ENCODE peak calls at places on chromosomes 11 and 22, in nine cellular contexts. C is A549, B is Panc1, E is GM12878, N is HL-60, M is HepG2, V is HCT116, L is K562, D is SK-N-SH. K is an unnamed sample.
A peak's percentile ranks its signal among the peaks of the same experiment; 100 is the strongest.

GRCh38 chr11:45646275-45646970 is 19.0 kb downstream of the CHST1 start:
- DNase-seq in L (peak; percentile 29), C (no peak), B (no peak), D (peak; percentile 51), N (no peak), V (peak; percentile 28), M (no peak), E (peak; percentile 7), K (peak; percentile 57)

GRCh38 chr22:49847751-49848689 is 5.6 kb upstream of the ZBED4 start:
- DNase-seq in V (no peak), B (no peak), D (peak; percentile 75), M (no peak), E (no peak), C (no peak), N (peak; percentile 68), L (no peak), K (peak; percentile 58)

GRCh38 chr11:9489366-9489765 is 28.6 kb downstream of the ZNF143 start:
- DNase-seq in V (no peak), C (no peak), D (no peak), N (no peak), E (no peak), L (no peak), M (no peak), B (no peak), K (no peak)

GRCh38 chr22:17699696-17700330 is 61.3 kb downstream of the BCL2L13 start:
- DNase-seq in B (no peak), N (no peak), V (no peak), E (no peak), L (no peak), M (no peak), C (no peak), D (no peak), K (no peak)

GRCh38 chr22:17920145-17920605 is 104.2 kb downstream of the MICAL3 start:
- DNase-seq in C (no peak), M (peak; percentile 70), V (no peak), B (no peak), N (no peak), D (peak; percentile 79), E (no peak), L (peak; percentile 94), K (peak; percentile 69)

GRCh38 chr11:19880088-19880345 is 167.4 kb downstream of the NAV2 start:
- DNase-seq in B (no peak), N (no peak), E (no peak), L (no peak), C (no peak), M (no peak), V (no peak), D (no peak), K (no peak)

GRCh38 chr11:28289444-28289843 is 181.3 kb downstream of the METTL15 start:
- DNase-seq in D (no peak), M (no peak), V (no peak), L (no peak), E (no peak), C (no peak), B (no peak), N (no peak), K (no peak)

GRCh38 chr11:132803436-132803835 is 728.9 kb downstream of the OPCML start:
- DNase-seq in N (no peak), L (no peak), D (no peak), V (no peak), M (no peak), B (no peak), E (no peak), C (no peak), K (no peak)

GRCh38 chr22:43159484-43160178 is 8.3 kb downstream of the TSPO start:
- DNase-seq in D (peak; percentile 45), N (no peak), M (no peak), L (no peak), C (no peak), E (no peak), B (no peak), V (no peak), K (peak; percentile 76)

GRCh38 chr11:71140206-71140919 is 112.0 kb downstream of the SHANK2 start:
- DNase-seq in M (no peak), N (no peak), E (no peak), L (no peak), B (no peak), D (no peak), C (no peak), V (no peak), K (no peak)

GRCh38 chr11:67445515-67445914 is 2.2 kb upstream of the CORO1B start:
- DNase-seq in N (no peak), C (no peak), D (no peak), M (no peak), B (no peak), V (no peak), L (no peak), E (no peak), K (no peak)

DNA sequence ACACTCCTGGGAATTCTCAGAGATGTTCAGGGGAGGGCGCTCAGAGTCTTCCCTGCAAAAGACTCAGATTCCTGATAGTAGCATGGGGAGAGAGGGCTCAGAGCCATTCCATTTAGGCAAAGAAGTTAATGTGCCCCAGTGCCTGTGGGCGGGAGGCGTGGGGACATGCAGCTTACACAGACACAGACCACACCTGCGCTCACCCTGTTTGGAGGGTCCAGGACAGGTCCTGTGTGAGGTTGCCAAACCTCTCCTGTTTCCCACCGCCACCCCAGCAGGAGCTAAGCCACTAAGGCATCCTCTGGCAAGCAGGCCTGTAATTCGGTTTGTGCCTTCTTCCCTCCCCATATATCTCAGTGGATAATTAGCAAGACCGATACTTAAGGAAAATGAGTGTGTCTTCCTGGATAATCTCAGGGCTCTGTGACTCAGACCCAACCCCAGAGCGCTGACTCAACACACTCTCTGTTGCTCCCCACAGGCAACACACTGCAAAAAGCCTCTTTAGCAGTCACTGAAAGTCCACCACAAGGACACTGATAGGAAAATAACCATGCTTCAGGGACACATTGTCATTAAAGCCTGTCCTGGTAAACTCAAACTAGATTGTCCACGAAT is 118.9 kb upstream of the LMO1 start:
- DNase-seq in D (no peak), M (no peak), E (no peak), C (no peak), L (peak; percentile 8), N (no peak), B (no peak), V (no peak), K (no peak)
- TF ChIP-seq REST in D (no peak), M (no peak), E (no peak), C (no peak), L (no peak), N (no peak), B (no peak), V (no peak), K (no peak)

DNA sequence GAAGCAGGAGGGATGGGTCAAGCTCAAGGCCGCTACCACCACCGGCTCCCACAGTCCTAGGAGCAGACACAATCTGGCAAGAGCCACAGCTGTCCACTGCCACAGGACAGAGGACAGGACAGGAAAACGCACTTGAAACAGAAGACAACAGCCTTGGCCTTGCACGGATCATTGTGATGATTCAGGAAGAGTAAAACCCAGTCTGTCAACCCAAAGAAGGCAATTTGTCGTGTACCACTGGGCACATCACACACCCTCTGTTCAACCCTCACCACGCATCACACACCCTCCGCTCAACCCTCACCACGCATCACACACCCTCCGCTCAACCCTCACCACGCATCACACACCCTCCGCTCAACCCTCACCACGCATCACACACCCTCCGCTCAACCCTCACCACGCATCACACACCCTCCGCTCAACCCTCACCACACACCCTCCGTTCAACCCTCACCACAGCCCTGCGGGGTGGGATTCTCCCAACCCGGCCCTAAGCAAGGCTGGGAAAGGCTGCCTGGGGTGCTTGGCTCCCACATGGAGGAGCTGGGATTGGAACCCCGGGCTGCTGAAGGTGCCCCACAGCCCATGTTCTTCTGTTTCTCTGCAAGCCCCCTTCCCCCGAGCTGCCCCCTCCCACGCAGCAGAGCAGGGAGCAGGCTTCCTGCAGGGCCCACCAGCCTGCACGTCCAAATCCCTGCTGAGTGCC is 11.3 kb upstream of the CDC42BPG start:
- DNase-seq in M (no peak), C (no peak), D (no peak), V (no peak), B (no peak), N (no peak), E (no peak), L (no peak), K (no peak)
- H3K4me3 ChIP-seq in M (no peak overlapping the region), C (no peak overlapping the region), D (no peak overlapping the region), V (no peak overlapping the region), B (no peak overlapping the region), N (no peak overlapping the region), E (no peak overlapping the region), L (no peak overlapping the region), K (no peak overlapping the region)

GRCh38 chr11:118870396-118871343 is 13.0 kb upstream of the CXCR5 start:
- DNase-seq in D (peak; percentile 14), N (no peak), B (no peak), M (peak; percentile 28), L (no peak), C (no peak), E (peak; percentile 57), V (no peak), K (peak; percentile 42)
- TF ChIP-seq REST in D (no peak), N (no peak), B (no peak), M (no peak), L (no peak), C (no peak), E (no peak), V (no peak), K (no peak)

GRCh38 chr11:120130991-120131760 is 6.7 kb downstream of the TRIM29 start:
- DNase-seq in V (no peak), E (no peak), L (no peak), B (no peak), N (no peak), M (no peak), D (no peak), C (no peak), K (no peak)

GRCh38 chr11:120127236-120127635 is 10.7 kb downstream of the TRIM29 start:
- DNase-seq in C (no peak), D (no peak), N (no peak), M (no peak), E (no peak), B (no peak), L (no peak), V (no peak), K (no peak)

GRCh38 chr11:120130176-120130980 is 7.5 kb downstream of the TRIM29 start:
- DNase-seq in B (no peak), E (no peak), L (no peak), C (no peak), M (no peak), N (no peak), D (no peak), V (no peak), K (no peak)

GRCh38 chr11:120128392-120129172 is 9.3 kb downstream of the TRIM29 start:
- DNase-seq in B (no peak), V (no peak), N (no peak), D (no peak), L (no peak), E (no peak), M (peak; percentile 18), C (no peak), K (no peak)

GRCh38 chr11:120129570-120129969 is 8.3 kb downstream of the TRIM29 start:
- DNase-seq in D (no peak), L (no peak), N (no peak), M (no peak), C (no peak), E (no peak), B (no peak), V (no peak), K (no peak)
- H3K4me3 ChIP-seq in D (no peak overlapping the region), L (no peak overlapping the region), N (no peak overlapping the region), M (no peak overlapping the region), C (no peak overlapping the region), E (no peak overlapping the region), B (no peak overlapping the region), V (no peak overlapping the region), K (no peak overlapping the region)

K was measured in GM23338.